ENCODE peak calls at places on chromosomes 7 and 10, in seven cellular contexts. S is suprapubic skin, J is uterus, B is HCT116, V is stomach, T is GM12891, R is tibial nerve. U is an unnamed sample.

GRCh38 chr7:141649865-141650499 is 52.0 kb downstream of the DENND11 start:
- DNase-seq in S (no peak), B (peak), J (peak), V (peak), R (peak), T (peak), U (peak)

GRCh38 chr10:110664483-110665420 is 20.6 kb downstream of the RBM20 start:
- DNase-seq in R (no peak), T (no peak), B (peak), J (no peak), V (no peak), S (no peak), U (no peak)

GRCh38 chr10:73044378-73045285 is 52.0 kb downstream of the P4HA1 start:
- DNase-seq in S (no peak), V (no peak), J (no peak), B (no peak), R (no peak), T (no peak), U (no peak)

GRCh38 chr7:108248418-108248817 is 118.3 kb upstream of the LAMB4 start:
- DNase-seq in V (no peak), S (no peak), B (no peak), R (no peak), J (no peak), T (no peak), U (no peak)

GRCh38 chr7:21616796-21617436 is 74.1 kb downstream of the DNAH11 start:
- DNase-seq in J (no peak), S (no peak), T (no peak), B (peak), V (no peak), R (no peak), U (no peak)

GRCh38 chr7:55129409-55130078 is 110.7 kb downstream of the EGFR start:
- DNase-seq in S (peak), J (peak), B (no peak), T (no peak), V (no peak), R (no peak), U (no peak)

GRCh38 chr7:19405546-19405945 is 260.3 kb upstream of the FERD3L start:
- DNase-seq in B (no peak), S (no peak), T (no peak), V (no peak), J (no peak), R (no peak), U (no peak)

GRCh38 chr7:22269963-22270362 is 87.0 kb downstream of the RAPGEF5 start:
- DNase-seq in S (no peak), R (no peak), T (no peak), V (peak), B (no peak), J (no peak), U (no peak)

GRCh38 chr7:83581667-83582435 is 67.1 kb downstream of the SEMA3E start:
- DNase-seq in R (no peak), B (no peak), J (no peak), V (no peak), T (no peak), S (no peak), U (no peak)

GRCh38 chr7:6271091-6271658 is 1.2 kb downstream of the CYTH3 start:
- DNase-seq in V (peak), S (peak), B (no peak), J (peak), R (peak), T (no peak), U (peak)

GRCh38 chr7:101880536-101881443 is 63.4 kb downstream of the CUX1 start:
- DNase-seq in T (no peak), B (no peak), V (peak), J (peak), R (no peak), S (no peak), U (no peak)

GRCh38 chr10:99329891-99330674 is 927 bp downstream of the CNNM1 start:
- DNase-seq in S (no peak), R (no peak), B (no peak), J (no peak), V (peak), T (peak), U (no peak)

GRCh38 chr10:99328579-99329237 is 448 bp upstream of the CNNM1 start:
- DNase-seq in R (no peak), B (no peak), T (no peak), V (no peak), J (no peak), S (no peak), U (no peak)

GRCh38 chr10:99330675-99330924 is 1.4 kb downstream of the CNNM1 start:
- DNase-seq in T (no peak), J (no peak), R (no peak), B (no peak), V (no peak), S (no peak), U (no peak)

GRCh38 chr10:99331207-99331803 is 2.1 kb downstream of the CNNM1 start:
- DNase-seq in T (no peak), J (no peak), R (no peak), V (no peak), B (no peak), S (no peak), U (no peak)

GRCh38 chr10:99329238-99329890 is at the start of gene CNNM1:
- DNase-seq in B (no peak), J (no peak), T (peak), R (no peak), V (no peak), S (no peak), U (peak)
- TF ChIP-seq POLR2A in B (no peak), J (no peak), T (no peak), R (no peak), V (no peak), S (no peak), U (no peak)

GRCh38 chr10:6052247-6053221 is 9.6 kb downstream of the IL2RA start:
- DNase-seq in R (no peak), S (no peak), B (no peak), J (no peak), T (no peak), V (peak), U (no peak)

GRCh38 chr10:6048281-6049030 is 13.7 kb downstream of the IL2RA start:
- DNase-seq in V (no peak), S (no peak), R (no peak), J (no peak), B (no peak), T (no peak), U (no peak)

GRCh38 chr10:6053303-6053702 is 8.9 kb downstream of the IL2RA start:
- DNase-seq in J (no peak), R (no peak), S (no peak), V (no peak), T (no peak), B (no peak), U (peak)

GRCh38 chr10:6049031-6049400 is 13.2 kb downstream of the IL2RA start:
- DNase-seq in S (no peak), T (no peak), V (no peak), J (no peak), R (no peak), B (no peak), U (no peak)

GRCh38 chr10:6050801-6051445 is 11.2 kb downstream of the IL2RA start:
- DNase-seq in J (peak), V (peak), T (peak), S (no peak), R (peak), B (no peak), U (peak)
- TF ChIP-seq POLR2A in J (no peak), V (no peak), T (no peak), S (no peak), R (no peak), B (no peak), U (no peak)

DNA sequence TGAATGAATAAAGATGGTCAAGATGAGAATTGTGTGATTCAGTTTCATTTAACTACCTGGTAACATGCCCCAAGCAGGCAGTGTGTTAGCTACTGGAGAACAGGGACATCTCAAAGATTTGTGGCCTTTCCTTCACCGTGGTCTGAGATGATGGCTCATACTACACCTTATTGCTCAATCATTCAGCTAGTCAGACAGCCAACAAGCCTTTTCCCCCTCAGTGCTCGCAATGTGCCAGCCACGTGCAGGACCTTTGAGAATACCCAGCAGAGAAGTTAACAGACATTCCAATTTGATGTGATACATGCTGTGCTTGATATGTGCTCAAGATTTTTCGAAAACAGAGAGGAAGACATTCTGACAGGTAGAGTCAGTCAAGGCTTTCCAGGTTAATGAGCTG is 562.8 kb downstream of the SUGCT start:
- DNase-seq in J (no peak), R (no peak), V (no peak), S (no peak), T (no peak), B (no peak), U (no peak)
- TF ChIP-seq POLR2A in J (no peak), R (no peak), V (no peak), S (no peak), T (no peak), B (no peak), U (no peak)

DNA sequence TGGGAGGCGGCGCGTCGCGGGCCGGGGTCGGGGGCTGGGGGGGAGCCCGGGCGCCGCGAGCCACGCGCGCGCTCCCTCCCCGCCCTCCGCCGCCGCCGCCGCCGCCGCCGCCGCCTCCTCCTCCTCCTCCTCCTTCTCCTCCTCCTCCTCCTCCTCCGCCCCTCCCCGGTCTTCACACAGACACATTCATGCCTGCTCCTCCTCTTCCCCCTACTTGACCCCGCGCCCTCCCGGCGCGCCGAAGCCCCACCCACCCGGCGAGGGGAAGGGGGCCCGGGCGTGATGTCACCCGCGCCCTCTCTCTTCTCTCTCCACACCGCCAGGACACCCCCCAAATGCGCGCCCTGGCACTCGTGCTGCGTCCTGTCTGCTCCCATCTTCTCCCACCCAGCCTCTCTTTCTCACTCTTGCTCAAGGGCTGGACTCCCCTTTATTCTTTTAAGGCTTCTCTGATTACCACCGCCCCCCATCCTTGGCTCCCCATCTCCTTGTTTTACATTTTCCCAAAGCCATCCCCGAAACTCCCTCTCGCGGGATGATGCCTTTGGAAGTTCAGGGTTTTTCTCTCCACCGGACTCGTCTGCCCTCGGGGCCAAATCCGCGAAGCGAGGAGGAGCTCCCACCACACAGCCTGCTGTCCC is 1.0 kb upstream of the GLI3 start:
- DNase-seq in V (no peak), S (peak), B (no peak), T (no peak), R (peak), J (peak), U (peak)
- TF ChIP-seq POLR2A in V (no peak), S (no peak), B (no peak), T (no peak), R (no peak), J (no peak), U (no peak)

GRCh38 chr7:44066494-44067063 is 1.2 kb upstream of the PGAM2 start:
- DNase-seq in J (no peak), T (no peak), B (no peak), V (no peak), S (peak), R (no peak), U (no peak)

GRCh38 chr7:44065431-44066110 is at the start of gene PGAM2:
- DNase-seq in R (no peak), T (no peak), B (no peak), J (no peak), S (peak), V (no peak), U (peak)

GRCh38 chr7:44066111-44066460 is 719 bp upstream of the PGAM2 start:
- DNase-seq in V (no peak), T (no peak), B (no peak), S (peak), R (no peak), J (no peak), U (no peak)

GRCh38 chr7:44068054-44068453 is 2.7 kb upstream of the PGAM2 start:
- DNase-seq in R (no peak), B (no peak), V (no peak), T (no peak), J (no peak), S (no peak), U (no peak)

DNA sequence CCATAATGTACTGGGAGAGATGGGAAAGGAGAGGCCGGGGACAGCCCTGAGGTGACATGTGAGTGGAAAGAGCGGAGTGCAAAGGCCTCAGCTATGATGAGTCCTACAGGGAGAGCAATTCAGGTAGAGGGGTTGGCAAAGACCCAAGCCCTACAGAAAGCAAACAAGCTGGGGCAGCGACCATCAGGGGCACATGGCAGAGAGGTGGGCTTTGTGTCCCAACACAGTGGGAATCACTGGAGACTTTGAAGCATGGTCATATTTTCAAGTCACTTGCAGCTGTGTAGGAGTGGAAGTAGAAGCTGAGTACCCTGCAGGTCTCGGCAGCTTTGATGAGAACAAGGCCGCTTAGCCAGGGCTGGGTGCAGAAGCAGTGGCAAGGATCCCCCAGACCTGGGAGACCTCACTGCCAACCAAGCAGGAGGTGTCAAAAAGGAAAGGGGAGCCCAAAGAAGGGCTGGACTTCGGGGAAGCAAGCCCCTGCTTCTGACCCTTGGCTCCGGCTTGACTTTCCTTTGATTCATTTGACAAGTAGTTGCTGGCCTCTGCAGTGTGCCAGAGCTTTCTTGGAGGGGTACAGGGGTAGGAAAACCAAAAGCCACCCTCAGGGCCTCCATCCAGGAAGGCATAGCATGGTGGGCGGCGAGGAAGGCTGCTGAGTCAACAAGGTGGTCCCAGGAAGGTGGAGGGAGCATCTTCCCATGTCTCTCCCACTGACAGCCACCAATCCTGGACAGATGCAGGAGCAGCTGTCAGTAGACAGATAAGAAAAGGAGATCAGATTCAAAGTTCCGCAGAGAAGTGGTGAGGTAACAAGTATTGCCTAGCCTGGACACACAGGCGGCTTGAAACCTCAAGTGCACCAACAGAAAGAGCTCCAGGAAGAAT is 1.9 kb upstream of the PGAM2 start:
- DNase-seq in T (no peak), J (no peak), V (no peak), S (peak), B (no peak), R (no peak), U (no peak)
- TF ChIP-seq POLR2A in T (no peak), J (no peak), V (no peak), S (no peak), B (peak), R (no peak), U (no peak)

GRCh38 chr10:100373298-100374136 is 26.5 kb downstream of the SCD start:
- DNase-seq in J (peak), S (peak), B (peak), T (peak), V (peak), R (peak), U (peak)

GRCh38 chr10:100370976-100371706 is 24.1 kb downstream of the SCD start:
- DNase-seq in B (peak), V (peak), T (no peak), S (peak), J (peak), R (peak), U (peak)

GRCh38 chr10:100374137-100374655 is 27.2 kb downstream of the SCD start:
- DNase-seq in J (no peak), B (no peak), V (no peak), S (no peak), R (no peak), T (no peak), U (no peak)

GRCh38 chr10:100370561-100370975 is 23.5 kb downstream of the SCD start:
- DNase-seq in S (no peak), B (peak), J (no peak), V (no peak), T (no peak), R (peak), U (no peak)

GRCh38 chr10:100372415-100373297 is 25.6 kb downstream of the SCD start:
- DNase-seq in T (no peak), V (no peak), R (no peak), B (no peak), S (no peak), J (no peak), U (no peak)
- TF ChIP-seq POLR2A in T (no peak), V (no peak), R (no peak), B (peak), S (no peak), J (no peak), U (no peak)

GRCh38 chr7:44044315-44045225 is at the start of gene DBNL:
- DNase-seq in S (peak), J (peak), B (peak), T (peak), R (peak), V (peak), U (peak)
- TF ChIP-seq POLR2A in S (peak), J (peak), B (peak), T (peak), R (peak), V (no peak), U (peak)

GRCh38 chr7:577278-577665 is 57.6 kb upstream of the PDGFA start:
- DNase-seq in T (no peak), B (no peak), V (no peak), S (no peak), R (no peak), J (no peak), U (no peak)
- TF ChIP-seq POLR2A in T (no peak), B (no peak), V (no peak), S (no peak), R (no peak), J (no peak), U (no peak)

GRCh38 chr7:12684733-12685132 is 2.7 kb upstream of the ARL4A start:
- DNase-seq in S (no peak), J (no peak), V (no peak), R (no peak), B (no peak), T (no peak), U (no peak)

GRCh38 chr7:12685550-12685949 is 1.9 kb upstream of the ARL4A start:
- DNase-seq in V (no peak), R (peak), B (no peak), T (no peak), S (no peak), J (no peak), U (no peak)

GRCh38 chr7:12686894-12687212 is 580 bp upstream of the ARL4A start:
- DNase-seq in S (no peak), V (no peak), J (no peak), R (no peak), T (peak), B (no peak), U (no peak)

GRCh38 chr7:12686234-12686893 is 1.1 kb upstream of the ARL4A start:
- DNase-seq in J (peak), S (peak), V (peak), B (peak), T (peak), R (peak), U (peak)

GRCh38 chr7:12687213-12688171 is at the start of gene ARL4A:
- DNase-seq in J (peak), R (peak), S (peak), B (peak), T (peak), V (peak), U (peak)
- TF ChIP-seq POLR2A in J (peak), R (peak), S (peak), B (peak), T (no peak), V (no peak), U (peak)

GRCh38 chr10:103759100-103759781 is 96.1 kb downstream of the SH3PXD2A start:
- DNase-seq in R (no peak), V (no peak), T (no peak), S (no peak), J (peak), B (no peak), U (peak)
- TF ChIP-seq POLR2A in R (no peak), V (no peak), T (no peak), S (no peak), J (no peak), B (no peak), U (peak)